ENCODE peak calls at places on chromosomes 1 and 21, in eight cellular contexts. N is astrocyte; T is lower lobe of right lung; O is CD8-positive, alpha-beta memory T cell; Y is GM06990; B is tibial artery; E is mucosa of descending colon; X is heart right ventricle. R is an unnamed sample.

GRCh38 chr1:8015036-8015808 is 10.9 kb downstream of the ERRFI1 start:
- DNase-seq in X (no peak), B (no peak), Y (no peak), T (no peak), E (peak; percentile 88), O (no peak), N (peak; percentile 81), R (no peak)

GRCh38 chr1:111471012-111471411 is 2.8 kb upstream of the C1orf162 start:
- DNase-seq in X (no peak), B (peak; percentile 79), E (peak; percentile 54), Y (peak; percentile 44), N (no peak), T (peak; percentile 80), O (peak; percentile 47), R (peak; percentile 70)

GRCh38 chr1:41639332-41639936 is 155.0 kb upstream of the EDN2 start:
- DNase-seq in O (no peak), E (peak; percentile 17), N (peak; percentile 85), T (no peak), X (no peak), Y (no peak), B (no peak), R (peak; percentile 82)

GRCh38 chr1:36733748-36734147 is 251.0 kb upstream of the CSF3R start:
- DNase-seq in O (no peak), X (no peak), T (no peak), E (no peak), Y (no peak), B (peak; percentile 23), N (no peak), R (peak; percentile 74)

GRCh38 chr1:91683598-91683951 is 182.9 kb downstream of the CDC7 start:
- DNase-seq in T (no peak), N (no peak), X (peak; percentile 42), B (no peak), O (no peak), Y (no peak), E (peak; percentile 64), R (no peak)

GRCh38 chr1:76901158-76901767 is 34.0 kb downstream of the ST6GALNAC5 start:
- DNase-seq in N (peak; percentile 32), E (peak; percentile 34), X (no peak), O (no peak), T (no peak), Y (peak; percentile 7), B (no peak), R (no peak)

GRCh38 chr1:56834137-56834900 is 15.1 kb upstream of the FYB2 start:
- DNase-seq in O (no peak), Y (no peak), B (no peak), N (no peak), T (no peak), E (no peak), X (no peak), R (no peak)

GRCh38 chr1:14267991-14268390 is 330.5 kb upstream of the KAZN start:
- DNase-seq in E (no peak), X (no peak), T (no peak), O (no peak), N (peak; percentile 33), B (no peak), Y (no peak), R (no peak)

GRCh38 chr1:218852541-218852940 is 321.1 kb upstream of the LYPLAL1 start:
- DNase-seq in E (no peak), X (no peak), T (no peak), Y (no peak), N (no peak), O (no peak), B (no peak), R (no peak)

GRCh38 chr21:9780441-9780937 is 740.9 kb upstream of the TPTE start:
- DNase-seq in N (no peak), X (no peak), O (no peak), B (no peak), T (no peak), E (no peak), Y (no peak), R (peak; percentile 4)

DNA sequence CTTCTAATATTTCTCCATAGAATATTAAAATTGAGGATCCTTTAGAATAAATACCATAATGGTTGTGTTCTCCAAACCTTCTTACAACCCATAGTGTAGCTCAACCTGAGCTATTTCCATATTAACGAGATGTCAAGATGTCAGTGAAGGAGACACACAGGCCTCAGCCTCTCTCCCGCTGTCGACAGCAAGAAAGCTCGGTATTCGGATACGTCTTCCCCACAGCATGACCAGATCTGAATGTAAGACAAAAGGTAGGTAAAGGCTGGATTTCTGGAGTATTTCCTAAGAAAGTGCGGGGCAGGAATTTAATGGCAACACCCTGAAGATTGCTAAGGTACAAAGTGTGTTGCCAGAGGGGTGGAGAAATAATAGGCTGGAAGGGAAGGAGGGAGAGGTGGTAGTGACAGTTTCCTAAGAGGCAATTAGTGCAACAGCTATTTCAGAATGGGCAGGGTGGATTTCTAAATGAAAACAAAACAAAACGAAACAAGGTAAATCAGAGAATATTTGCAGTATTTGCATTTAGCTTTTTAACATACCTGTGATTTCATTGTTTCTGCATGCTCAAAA is 1.7 kb downstream of the ADSS2 start:
- DNase-seq in Y (no peak), X (no peak), T (no peak), O (no peak), N (no peak), B (no peak), E (no peak), R (no peak)
- H3K4me3 ChIP-seq in Y (peak overlapping the region; percentile 98), X (peak overlapping the region; percentile 92), T (peak overlapping the region; percentile 92), O (peak overlapping the region; percentile 52), N (peak overlapping the region; percentile 89), B (peak overlapping the region; percentile 96), E (no peak overlapping the region), R (no peak overlapping the region)

DNA sequence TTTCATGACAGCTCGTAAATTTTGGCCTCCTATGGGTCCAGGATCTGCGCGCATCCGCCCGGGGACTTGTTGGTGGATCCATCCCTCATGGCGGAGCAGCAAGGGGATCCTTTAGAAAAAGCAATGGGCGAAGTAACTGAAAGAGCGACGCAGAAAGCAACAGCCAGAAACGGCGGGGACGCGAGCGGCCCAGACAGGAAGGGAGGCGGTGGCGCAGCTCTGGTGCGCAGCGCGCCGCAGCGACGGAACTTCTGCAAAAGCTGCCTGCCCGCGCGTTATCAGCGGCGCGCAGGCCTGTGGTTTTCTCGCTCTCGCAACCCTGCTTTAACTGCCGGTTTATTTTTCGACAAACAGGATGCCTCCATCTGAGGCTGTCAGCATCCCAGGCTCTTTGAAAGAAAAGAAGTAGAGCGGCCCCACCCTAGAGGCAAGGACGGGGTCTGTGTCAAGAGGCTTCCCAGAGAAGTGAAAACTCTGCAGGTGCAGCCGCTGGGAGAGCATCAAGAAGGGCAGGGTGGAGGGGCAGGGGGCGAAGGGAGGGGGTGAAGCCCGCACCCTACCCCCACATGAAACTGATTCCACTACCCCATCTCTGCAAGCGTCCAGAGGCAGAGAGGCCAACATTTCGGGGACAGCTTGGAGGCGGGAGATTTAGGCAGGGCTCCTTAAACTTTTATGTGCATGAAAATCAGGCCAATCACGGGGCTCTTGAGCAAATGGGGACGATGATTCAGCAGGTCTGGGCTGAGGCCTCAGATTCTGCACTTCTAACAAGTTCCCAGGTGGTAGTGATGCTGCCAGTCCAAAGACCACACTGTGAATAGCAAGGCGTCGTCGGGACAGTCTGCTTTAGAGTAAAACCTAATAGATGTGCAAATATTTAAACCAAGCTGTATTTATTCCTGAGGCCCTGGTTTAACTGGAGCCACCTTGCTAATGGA is 22.2 kb downstream of the RUNX1 start:
- DNase-seq in O (peak; percentile 75), Y (peak; percentile 88), B (peak; percentile 71), X (peak; percentile 66), N (peak; percentile 67), T (peak; percentile 88), E (peak; percentile 69), R (peak; percentile 92)
- H3K4me3 ChIP-seq in O (peak overlapping the region; percentile 35), Y (peak overlapping the region; percentile 47), B (peak overlapping the region; percentile 22), X (peak overlapping the region; percentile 41), N (peak overlapping the region; percentile 47), T (peak overlapping the region; percentile 31), E (no peak overlapping the region), R (no peak overlapping the region)

GRCh38 chr1:146021622-146022402 is at the start of gene HJV:
- DNase-seq in N (no peak), Y (no peak), E (no peak), X (no peak), B (no peak), T (no peak), O (no peak), R (no peak)

GRCh38 chr1:146020058-146020738 is 1.3 kb downstream of the HJV start:
- DNase-seq in N (no peak), O (no peak), T (no peak), Y (no peak), X (no peak), B (no peak), E (no peak), R (no peak)

GRCh38 chr1:146021046-146021445 is 489 bp downstream of the HJV start:
- DNase-seq in E (no peak), X (no peak), O (no peak), T (no peak), N (no peak), B (no peak), Y (no peak), R (no peak)

GRCh38 chr1:146016891-146017290 is 4.6 kb downstream of the HJV start:
- DNase-seq in B (no peak), X (no peak), Y (no peak), O (no peak), T (no peak), N (no peak), E (no peak), R (no peak)

DNA sequence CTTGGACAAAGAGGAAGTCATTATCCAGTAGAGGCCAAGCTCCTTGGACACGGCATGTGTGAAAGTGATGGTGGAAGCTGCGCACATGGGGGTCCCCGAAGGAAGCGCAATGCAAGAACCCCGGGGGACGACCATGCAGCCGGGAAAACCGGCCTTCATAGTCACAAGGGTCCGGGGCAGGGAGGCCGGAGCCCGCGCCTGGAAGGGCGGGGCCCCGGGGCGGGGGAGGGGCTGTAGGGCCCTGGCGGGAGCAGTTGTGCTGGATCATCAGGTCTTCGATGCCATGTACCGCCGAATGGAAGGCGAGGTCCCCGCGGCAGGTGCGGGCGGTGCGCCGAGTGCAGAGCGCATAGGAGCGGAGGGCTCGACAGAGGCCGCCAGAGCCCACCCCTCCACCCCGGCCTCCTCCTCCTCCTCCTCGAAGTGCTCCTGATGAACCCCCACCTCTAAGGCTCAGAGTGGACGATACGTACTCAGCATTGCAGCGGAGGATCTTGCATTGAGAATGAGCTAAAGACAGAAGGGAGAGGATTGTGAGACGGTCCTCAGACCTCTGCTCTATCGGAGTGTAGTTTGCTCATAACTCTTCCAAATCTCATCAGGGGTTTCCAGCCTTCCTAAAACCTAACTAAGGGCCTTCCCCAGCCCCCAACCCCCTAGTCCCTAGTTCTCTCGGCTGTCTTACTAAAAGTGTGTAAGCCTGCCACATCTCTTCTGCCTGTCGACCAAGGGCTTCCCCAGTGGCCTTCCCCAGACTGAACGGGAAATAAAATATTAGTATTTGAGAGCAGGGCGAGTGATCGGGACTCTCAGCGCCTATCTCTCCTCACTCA is 2.1 kb downstream of the HJV start:
- DNase-seq in B (no peak), T (no peak), N (no peak), X (no peak), Y (peak; percentile 14), O (no peak), E (no peak), R (no peak)
- H3K4me3 ChIP-seq in B (no peak overlapping the region), T (peak overlapping the region; percentile 33), N (no peak overlapping the region), X (peak overlapping the region; percentile 21), Y (no peak overlapping the region), O (no peak overlapping the region), E (no peak overlapping the region), R (no peak overlapping the region)

DNA sequence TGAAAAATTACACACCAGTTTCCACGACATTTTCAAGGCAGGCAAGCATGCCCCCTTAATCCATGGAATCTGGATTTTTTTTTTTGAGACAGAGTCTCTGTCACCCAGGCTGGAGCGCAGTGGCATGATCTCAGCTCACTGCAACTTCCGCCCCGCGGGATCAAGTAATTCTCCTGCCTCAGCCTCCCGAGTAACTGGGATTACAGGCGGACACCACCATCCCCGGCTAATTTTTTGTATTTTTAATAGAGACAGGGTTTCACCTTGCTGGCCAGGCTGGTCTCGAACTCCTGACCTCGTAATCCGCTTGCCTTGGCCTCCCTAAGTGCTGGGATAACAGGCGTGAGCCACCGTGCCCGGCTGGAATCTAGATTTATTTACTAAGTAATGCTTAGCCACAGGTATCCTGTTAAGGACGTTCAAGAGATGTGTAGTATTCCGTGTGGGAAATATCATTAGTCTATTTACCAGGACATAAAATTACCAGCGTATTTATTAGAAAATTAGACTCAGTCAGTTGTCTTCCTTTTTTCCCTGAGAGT is 2.5 kb downstream of the IFI44 start:
- DNase-seq in E (no peak), Y (no peak), N (no peak), O (no peak), B (no peak), X (no peak), T (no peak), R (no peak)
- H3K4me3 ChIP-seq in E (no peak overlapping the region), Y (peak overlapping the region; percentile 75), N (peak overlapping the region; percentile 46), O (peak overlapping the region; percentile 58), B (peak overlapping the region; percentile 34), X (peak overlapping the region; percentile 60), T (peak overlapping the region; percentile 51), R (no peak overlapping the region)

R was measured in lower leg skin.